ENCODE peak calls at places on chromosomes 7 and 10, in four cellular contexts. Y, E, M and R are unnamed samples.
A peak's percentile ranks its signal among the peaks of the same experiment; 100 is the strongest.

GRCh38 chr7:20561908-20562307 is 53.6 kb upstream of the ABCB5 start:
- DNase-seq in Y (no peak), E (peak; percentile 51), M (no peak), R (peak; percentile 57)

GRCh38 chr7:3200504-3200903 is 100.5 kb upstream of the SDK1 start:
- DNase-seq in Y (peak; percentile 15), E (peak; percentile 82), M (no peak), R (peak; percentile 56)

GRCh38 chr10:91354686-91355085 is 55.5 kb upstream of the HECTD2 start:
- DNase-seq in Y (no peak), E (no peak), M (no peak), R (no peak)

GRCh38 chr10:114767589-114768393 is 53.8 kb upstream of the FHIP2A start:
- DNase-seq in Y (peak; percentile 52), E (no peak), M (no peak), R (peak; percentile 49)

GRCh38 chr7:132256721-132257212 is 319.5 kb downstream of the PLXNA4 start:
- DNase-seq in Y (peak; percentile 17), E (no peak), M (no peak), R (no peak)

GRCh38 chr7:129210256-129210988 is 14.4 kb upstream of the AHCYL2 start:
- DNase-seq in Y (peak; percentile 68), E (peak; percentile 64), M (no peak), R (peak; percentile 84)

GRCh38 chr7:45543470-45543869 is 30.7 kb upstream of the ADCY1 start:
- DNase-seq in Y (peak; percentile 82), E (no peak), M (no peak), R (no peak)

GRCh38 chr7:37993060-37993501 is 72.6 kb downstream of the EPDR1 start:
- DNase-seq in Y (no peak), E (no peak), M (no peak), R (no peak)

GRCh38 chr7:158829021-158829341 is 328 bp downstream of the ESYT2 start:
- DNase-seq in Y (peak; percentile 90), E (peak; percentile 84), M (no peak), R (peak; percentile 91)

GRCh38 chr10:25766213-25766612 is 167.8 kb upstream of the MYO3A start:
- DNase-seq in Y (no peak), E (no peak), M (no peak), R (no peak)

GRCh38 chr10:112628951-112629604 is 182.1 kb downstream of the VTI1A start:
- DNase-seq in Y (no peak), E (peak; percentile 60), M (no peak), R (no peak)

GRCh38 chr10:46550076-46550790 is 6.2 kb downstream of the GPRIN2 start:
- DNase-seq in Y (no peak), E (no peak), M (no peak), R (no peak)

GRCh38 chr7:125059861-125060456 is 130.3 kb upstream of the POT1 start:
- DNase-seq in Y (peak; percentile 44), E (peak; percentile 39), M (no peak), R (no peak)

GRCh38 chr10:60649485-60650271 is 128.6 kb upstream of the CDK1 start:
- DNase-seq in Y (peak; percentile 30), E (no peak), M (no peak), R (no peak)

GRCh38 chr10:75097666-75098285 is 13.7 kb upstream of the SAMD8 start:
- DNase-seq in Y (peak; percentile 26), E (peak; percentile 42), M (no peak), R (peak; percentile 20)

GRCh38 chr10:19119191-19119590 is 70.6 kb downstream of the MALRD1 start:
- DNase-seq in Y (no peak), E (no peak), M (no peak), R (peak; percentile 1)

GRCh38 chr7:129889133-129889854 is 63.5 kb downstream of the UBE2H start:
- DNase-seq in Y (peak; percentile 15), E (no peak), M (no peak), R (peak; percentile 40)

GRCh38 chr10:109835257-109835656 is 88.1 kb downstream of the XPNPEP1 start:
- DNase-seq in Y (no peak), E (peak; percentile 47), M (no peak), R (no peak)

GRCh38 chr10:47371629-47372485 is 12.2 kb downstream of the ZNF488 start:
- DNase-seq in Y (no peak), E (no peak), M (no peak), R (no peak)

GRCh38 chr10:97234403-97234802 is 48.6 kb upstream of the SLIT1 start:
- DNase-seq in Y (peak; percentile 66), E (peak; percentile 78), M (peak; percentile 22), R (peak; percentile 54)

GRCh38 chr10:5616871-5617270 is 49.5 kb downstream of the ASB13 start:
- DNase-seq in Y (no peak), E (no peak), M (no peak), R (no peak)

GRCh38 chr7:131540491-131541162 is 15.8 kb downstream of the PODXL start:
- DNase-seq in Y (no peak), E (no peak), M (no peak), R (no peak)

GRCh38 chr10:108204528-108205313 is 1040.2 kb upstream of the SORCS1 start:
- DNase-seq in Y (peak; percentile 0), E (peak; percentile 14), M (peak; percentile 2), R (peak; percentile 13)

GRCh38 chr10:75137533-75138438 is 26.3 kb downstream of the SAMD8 start:
- DNase-seq in Y (no peak), E (no peak), M (peak; percentile 81), R (peak; percentile 21)

GRCh38 chr10:77962350-77963146 is 36.0 kb upstream of the DLG5 start:
- DNase-seq in Y (no peak), E (no peak), M (no peak), R (no peak)

GRCh38 chr7:100191775-100192174 is 14.1 kb downstream of the STAG3 start:
- DNase-seq in Y (no peak), E (peak; percentile 73), M (no peak), R (peak; percentile 19)

GRCh38 chr10:44593952-44594351 is 209.1 kb upstream of the CXCL12 start:
- DNase-seq in Y (no peak), E (no peak), M (no peak), R (no peak)

GRCh38 chr7:17462059-17462695 is 163.7 kb downstream of the AHR start:
- DNase-seq in Y (no peak), E (no peak), M (no peak), R (peak; percentile 70)

GRCh38 chr10:112461029-112461887 is 14.2 kb downstream of the VTI1A start:
- DNase-seq in Y (no peak), E (peak; percentile 84), M (no peak), R (peak; percentile 28)

GRCh38 chr10:133013478-133013877 is 71.1 kb upstream of the CFAP46 start:
- DNase-seq in Y (no peak), E (no peak), M (no peak), R (no peak)

GRCh38 chr7:29126804-29127203 is 19.5 kb downstream of the CPVL start:
- DNase-seq in Y (no peak), E (no peak), M (no peak), R (no peak)